ENCODE peak calls at places on chromosomes 6 and 20, in eight cellular contexts. R is AG04449, K is A549, O is progenitor cell of endocrine pancreas, H is uterus, D is WTC11, G is neural crest cell, V is Calu3. Z is an unnamed sample.

GRCh38 chr6:13120483-13121482 is 207.6 kb downstream of the TBC1D7 start:
- DNase-seq in R (no peak), K (no peak), O (no peak), H (no peak), D (peak), G (no peak), V (no peak), Z (no peak)

GRCh38 chr20:18657575-18657974 is 69.7 kb downstream of the DTD1 start:
- DNase-seq in R (no peak), K (no peak), O (no peak), H (no peak), D (no peak), G (no peak), V (no peak), Z (no peak)

GRCh38 chr6:164130151-164130550 is 715.6 kb downstream of the QKI start:
- DNase-seq in R (no peak), K (no peak), O (no peak), H (no peak), D (no peak), G (no peak), V (no peak), Z (no peak)

GRCh38 chr20:61263084-61263695 is 11.1 kb downstream of the CDH4 start:
- DNase-seq in R (no peak), K (peak), O (peak), H (no peak), D (peak), G (peak), V (peak), Z (no peak)

GRCh38 chr20:64101731-64102621 is 5.4 kb downstream of the NPBWR2 start:
- DNase-seq in R (no peak), K (peak), O (peak), H (no peak), D (peak), G (peak), V (peak), Z (no peak)

GRCh38 chr6:138197570-138197969 is 20.7 kb downstream of the PBOV1 start:
- DNase-seq in R (no peak), K (no peak), O (no peak), H (no peak), D (no peak), G (no peak), V (no peak), Z (no peak)

GRCh38 chr6:31717499-31718222 is 2.5 kb downstream of the LY6G6D start:
- DNase-seq in R (no peak), K (no peak), O (peak), H (no peak), D (peak), G (no peak), V (peak), Z (no peak)

GRCh38 chr6:699319-699718 is 6.4 kb upstream of the EXOC2 start:
- DNase-seq in R (no peak), K (no peak), O (no peak), H (no peak), D (no peak), G (no peak), V (no peak), Z (no peak)

GRCh38 chr20:20593447-20594170 is 118.8 kb downstream of the RALGAPA2 start:
- DNase-seq in R (no peak), K (peak), O (no peak), H (no peak), D (peak), G (peak), V (no peak), Z (no peak)

GRCh38 chr6:105641507-105641906 is 238.6 kb upstream of the PREP start:
- DNase-seq in R (no peak), K (no peak), O (no peak), H (no peak), D (no peak), G (no peak), V (no peak), Z (no peak)

GRCh38 chr6:102298066-102298465 is 904.6 kb downstream of the GRIK2 start:
- DNase-seq in R (no peak), K (no peak), O (no peak), H (no peak), D (no peak), G (no peak), V (no peak), Z (no peak)

GRCh38 chr20:9927224-9927623 is 88.3 kb upstream of the PAK5 start:
- DNase-seq in R (no peak), K (no peak), O (no peak), H (no peak), D (no peak), G (no peak), V (no peak), Z (no peak)

GRCh38 chr20:20624914-20625313 is 87.5 kb downstream of the RALGAPA2 start:
- DNase-seq in R (no peak), K (no peak), O (no peak), H (no peak), D (no peak), G (no peak), V (no peak), Z (no peak)

GRCh38 chr20:50689864-50690263 is 1.5 kb downstream of the RIPOR3 start:
- DNase-seq in R (no peak), K (no peak), O (no peak), H (no peak), D (no peak), G (no peak), V (peak), Z (peak)

GRCh38 chr6:2028457-2029038 is 216.9 kb downstream of the GMDS start:
- DNase-seq in R (no peak), K (peak), O (no peak), H (no peak), D (no peak), G (no peak), V (no peak), Z (no peak)

GRCh38 chr6:112710710-112711109 is 363.6 kb downstream of the RFPL4B start:
- DNase-seq in R (no peak), K (no peak), O (no peak), H (no peak), D (no peak), G (no peak), V (no peak), Z (no peak)

GRCh38 chr6:158286413-158286812 is 25.9 kb upstream of the TULP4 start:
- DNase-seq in R (peak), K (no peak), O (no peak), H (no peak), D (no peak), G (no peak), V (no peak), Z (no peak)

GRCh38 chr20:10739575-10739974 is 65.8 kb upstream of the JAG1 start:
- DNase-seq in R (no peak), K (no peak), O (no peak), H (no peak), D (no peak), G (no peak), V (no peak), Z (no peak)

GRCh38 chr6:9463311-9463710 is 951.6 kb downstream of the TFAP2A start:
- DNase-seq in R (no peak), K (peak), O (no peak), H (no peak), D (no peak), G (no peak), V (no peak), Z (no peak)

GRCh38 chr6:79570802-79571367 is 33.7 kb upstream of the LCA5 start:
- DNase-seq in R (no peak), K (peak), O (no peak), H (no peak), D (no peak), G (no peak), V (no peak), Z (peak)

GRCh38 chr20:31355981-31356380 is 12.4 kb upstream of the DEFB118 start:
- DNase-seq in R (no peak), K (no peak), O (no peak), H (no peak), D (no peak), G (no peak), V (no peak), Z (no peak)

GRCh38 chr6:27757307-27757706 is 154.9 kb downstream of the OR2B2 start:
- DNase-seq in R (no peak), K (no peak), O (peak), H (peak), D (peak), G (peak), V (no peak), Z (no peak)

GRCh38 chr6:31898200-31899011 is 908 bp upstream of the EHMT2 start:
- DNase-seq in R (no peak), K (peak), O (no peak), H (no peak), D (no peak), G (no peak), V (peak), Z (no peak)

GRCh38 chr20:41370176-41370575 is 3.6 kb upstream of the EMILIN3 start:
- DNase-seq in R (no peak), K (no peak), O (no peak), H (no peak), D (no peak), G (no peak), V (no peak), Z (no peak)

GRCh38 chr20:57434390-57434700 is 43.1 kb downstream of the RBM38 start:
- DNase-seq in R (no peak), K (no peak), O (no peak), H (no peak), D (no peak), G (no peak), V (no peak), Z (no peak)

GRCh38 chr6:159929819-159930218 is 39.0 kb downstream of the MAS1 start:
- DNase-seq in R (no peak), K (no peak), O (no peak), H (no peak), D (no peak), G (no peak), V (peak), Z (no peak)

GRCh38 chr6:139376604-139377218 is 2.3 kb upstream of the CITED2 start:
- DNase-seq in R (no peak), K (peak), O (no peak), H (peak), D (peak), G (no peak), V (peak), Z (no peak)
- TF ChIP-seq CTCF in R (no peak), K (no peak), O (no peak), H (peak), D (no peak), G (peak), V (no peak), Z (no peak)

DNA sequence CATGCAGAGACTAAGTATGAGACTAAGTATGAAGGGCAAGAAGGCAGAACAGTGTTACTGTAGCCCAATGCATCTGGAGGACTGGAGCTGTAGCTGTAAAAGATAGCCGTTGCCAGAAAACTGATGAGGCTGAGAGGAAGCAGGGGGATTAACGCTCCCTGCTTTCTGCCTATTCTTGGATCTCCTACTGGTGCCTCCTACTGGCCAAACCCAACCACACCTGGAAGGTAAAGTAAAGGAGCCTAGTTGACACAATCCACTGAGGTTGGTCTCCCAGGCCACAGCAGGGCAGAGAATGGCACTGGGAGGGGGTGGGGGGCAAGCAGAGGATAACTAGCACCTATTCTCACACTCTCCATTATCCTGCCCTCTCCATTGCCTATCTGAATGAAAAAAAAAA is 105.0 kb upstream of the MRPS10 start:
- DNase-seq in R (no peak), K (no peak), O (no peak), H (no peak), D (peak), G (no peak), V (no peak), Z (no peak)
- TF ChIP-seq CTCF in R (no peak), K (no peak), O (no peak), H (no peak), D (peak), G (no peak), V (no peak), Z (no peak)

DNA sequence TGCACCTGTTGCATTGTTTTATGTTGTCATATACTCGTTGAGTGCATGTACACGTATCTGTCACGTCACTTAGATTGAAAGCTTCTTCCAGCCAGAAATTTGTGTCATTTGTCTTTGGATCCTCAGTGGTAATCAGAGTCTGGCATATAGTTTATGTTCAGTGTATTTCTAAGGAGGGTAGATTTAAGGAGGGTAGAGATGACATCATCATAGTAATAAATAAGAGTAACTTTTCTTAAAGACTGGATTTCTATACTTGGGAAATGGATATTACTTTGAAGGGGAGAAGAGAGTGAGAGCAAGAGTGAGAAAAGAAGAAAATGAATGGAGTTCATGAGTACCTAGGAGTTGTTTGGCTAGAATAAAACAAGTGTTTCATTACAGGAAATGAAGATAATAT is 255.0 kb upstream of the SASH1 start:
- DNase-seq in R (no peak), K (no peak), O (no peak), H (no peak), D (no peak), G (no peak), V (no peak), Z (no peak)
- TF ChIP-seq CTCF in R (no peak), K (no peak), O (no peak), H (no peak), D (no peak), G (no peak), V (no peak), Z (no peak)

GRCh38 chr6:90860822-90861601 is 274.1 kb upstream of the MAP3K7 start:
- DNase-seq in R (no peak), K (peak), O (no peak), H (no peak), D (no peak), G (no peak), V (no peak), Z (no peak)
- TF ChIP-seq CTCF in R (no peak), K (no peak), O (peak), H (no peak), D (no peak), G (peak), V (no peak), Z (no peak)

GRCh38 chr6:17091122-17091521 is 10.7 kb upstream of the STMND1 start:
- DNase-seq in R (no peak), K (no peak), O (no peak), H (no peak), D (no peak), G (no peak), V (no peak), Z (no peak)
- TF ChIP-seq CTCF in R (peak), K (no peak), O (peak), H (peak), D (no peak), G (peak), V (no peak), Z (peak)